ENCODE peak calls at places on chromosome 22, in six cellular contexts. One of them, this sample, is unnamed.

GRCh38 chr22:38437416-38437815 is 17.6 kb downstream of the KCNJ4 start:
- DNase-seq in skeletal muscle cell: no peak
- DNase-seq in aorta: no peak
- DNase-seq in naive thymus-derived CD4-positive, alpha-beta T cell: no peak
- DNase-seq in bronchial epithelial cell: peak
- DNase-seq in endothelial cell of umbilical vein: no peak
- DNase-seq in this sample: no peak

GRCh38 chr22:45200862-45201511 is 37.3 kb downstream of the NUP50 start:
- DNase-seq in skeletal muscle cell: peak
- DNase-seq in aorta: peak
- DNase-seq in naive thymus-derived CD4-positive, alpha-beta T cell: no peak
- DNase-seq in bronchial epithelial cell: peak
- DNase-seq in endothelial cell of umbilical vein: no peak
- DNase-seq in this sample: no peak

GRCh38 chr22:28736296-28737155 is 5.1 kb downstream of the CHEK2 start:
- DNase-seq in skeletal muscle cell: no peak
- DNase-seq in aorta: no peak
- DNase-seq in naive thymus-derived CD4-positive, alpha-beta T cell: no peak
- DNase-seq in bronchial epithelial cell: no peak
- DNase-seq in endothelial cell of umbilical vein: no peak
- DNase-seq in this sample: no peak

GRCh38 chr22:37334859-37335818 is 52.8 kb downstream of the CYTH4 start:
- DNase-seq in skeletal muscle cell: no peak
- DNase-seq in aorta: no peak
- DNase-seq in naive thymus-derived CD4-positive, alpha-beta T cell: no peak
- DNase-seq in bronchial epithelial cell: peak
- DNase-seq in endothelial cell of umbilical vein: no peak
- DNase-seq in this sample: no peak

GRCh38 chr22:38243007-38243775 is 29.6 kb downstream of the TMEM184B start:
- DNase-seq in skeletal muscle cell: peak
- DNase-seq in aorta: no peak
- DNase-seq in naive thymus-derived CD4-positive, alpha-beta T cell: no peak
- DNase-seq in bronchial epithelial cell: peak
- DNase-seq in endothelial cell of umbilical vein: no peak
- DNase-seq in this sample: no peak

GRCh38 chr22:44944891-44945600 is 64.8 kb downstream of the PHF21B start:
- DNase-seq in skeletal muscle cell: no peak
- DNase-seq in aorta: no peak
- DNase-seq in naive thymus-derived CD4-positive, alpha-beta T cell: no peak
- DNase-seq in bronchial epithelial cell: no peak
- DNase-seq in endothelial cell of umbilical vein: no peak
- DNase-seq in this sample: no peak

GRCh38 chr22:45039206-45039605 is 29.4 kb upstream of the PHF21B start:
- DNase-seq in skeletal muscle cell: no peak
- DNase-seq in aorta: no peak
- DNase-seq in naive thymus-derived CD4-positive, alpha-beta T cell: no peak
- DNase-seq in bronchial epithelial cell: no peak
- DNase-seq in endothelial cell of umbilical vein: no peak
- DNase-seq in this sample: no peak

GRCh38 chr22:37480387-37481346 is 5.5 kb downstream of the MFNG start:
- DNase-seq in skeletal muscle cell: no peak
- DNase-seq in aorta: no peak
- DNase-seq in naive thymus-derived CD4-positive, alpha-beta T cell: no peak
- DNase-seq in bronchial epithelial cell: no peak
- DNase-seq in endothelial cell of umbilical vein: no peak
- DNase-seq in this sample: no peak

GRCh38 chr22:44765571-44766285 is 13.4 kb downstream of the ARHGAP8 start:
- DNase-seq in skeletal muscle cell: no peak
- DNase-seq in aorta: no peak
- DNase-seq in naive thymus-derived CD4-positive, alpha-beta T cell: no peak
- DNase-seq in bronchial epithelial cell: no peak
- DNase-seq in endothelial cell of umbilical vein: no peak
- DNase-seq in this sample: no peak

GRCh38 chr22:30305519-30305905 is 16.2 kb upstream of the CASTOR1 start:
- DNase-seq in skeletal muscle cell: no peak
- DNase-seq in aorta: no peak
- DNase-seq in naive thymus-derived CD4-positive, alpha-beta T cell: peak
- DNase-seq in bronchial epithelial cell: no peak
- DNase-seq in endothelial cell of umbilical vein: peak
- DNase-seq in this sample: peak

GRCh38 chr22:23591203-23591791 is 11.2 kb upstream of the IGLL1 start:
- DNase-seq in skeletal muscle cell: peak
- DNase-seq in aorta: peak
- DNase-seq in naive thymus-derived CD4-positive, alpha-beta T cell: peak
- DNase-seq in bronchial epithelial cell: peak
- DNase-seq in endothelial cell of umbilical vein: peak
- DNase-seq in this sample: peak

DNA sequence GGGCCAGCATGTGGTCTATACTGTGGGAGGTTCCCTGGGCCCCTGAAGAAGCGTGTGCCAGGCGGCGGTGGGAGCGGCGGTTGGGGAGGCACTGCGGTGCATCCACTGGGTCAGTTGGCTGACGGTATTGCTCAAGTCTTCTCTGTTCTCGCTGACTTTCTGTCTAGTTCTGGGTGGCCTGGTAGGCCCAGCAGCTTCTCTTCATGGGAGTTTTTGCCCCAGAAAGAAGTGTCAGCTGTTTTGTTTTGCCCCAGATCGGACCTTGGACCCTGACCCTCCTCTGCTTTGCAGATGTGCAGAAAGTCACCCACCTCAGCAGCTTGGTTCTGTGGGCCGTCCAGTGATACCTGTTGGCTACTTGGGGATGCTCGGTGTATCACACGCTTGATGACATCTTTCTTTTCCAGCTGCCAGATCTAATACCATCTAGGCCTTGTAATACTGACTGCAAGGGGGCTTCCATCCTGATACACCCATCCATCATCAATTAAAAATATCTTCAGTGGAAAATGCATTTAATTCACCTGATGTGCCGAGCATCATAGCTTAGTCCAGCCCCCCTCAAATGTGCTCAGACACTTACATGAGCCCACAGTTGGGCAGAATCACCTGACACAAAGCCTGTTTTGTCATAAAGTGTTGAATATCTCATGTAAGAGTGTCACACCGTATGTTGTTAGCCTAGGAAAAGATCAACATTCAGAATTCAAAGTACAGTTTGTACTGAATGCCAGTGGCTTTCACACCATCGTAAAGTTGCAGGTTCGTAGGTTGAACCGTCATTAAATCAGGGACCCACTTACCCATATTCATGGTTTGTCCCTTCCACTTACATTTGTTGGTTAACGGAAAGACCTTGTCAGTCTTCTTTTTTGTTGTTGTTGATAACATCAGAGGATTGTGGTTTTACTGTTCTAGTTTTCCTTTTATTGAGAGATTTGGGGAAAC is 13.9 kb downstream of the ZBED4 start:
- DNase-seq in skeletal muscle cell: no peak
- DNase-seq in aorta: peak
- DNase-seq in naive thymus-derived CD4-positive, alpha-beta T cell: no peak
- DNase-seq in bronchial epithelial cell: no peak
- DNase-seq in endothelial cell of umbilical vein: no peak
- DNase-seq in this sample: peak
- H3K4me3 ChIP-seq in skeletal muscle cell: no peak
- H3K4me3 ChIP-seq in aorta: no peak
- H3K4me3 ChIP-seq in naive thymus-derived CD4-positive, alpha-beta T cell: no peak
- H3K4me3 ChIP-seq in bronchial epithelial cell: no peak
- H3K4me3 ChIP-seq in endothelial cell of umbilical vein: no peak
- H3K4me3 ChIP-seq in this sample: peak

GRCh38 chr22:31969789-31970489 is 25.6 kb downstream of the YWHAH start:
- DNase-seq in skeletal muscle cell: no peak
- DNase-seq in aorta: no peak
- DNase-seq in naive thymus-derived CD4-positive, alpha-beta T cell: peak
- DNase-seq in bronchial epithelial cell: peak
- DNase-seq in endothelial cell of umbilical vein: peak
- DNase-seq in this sample: no peak
- H3K4me3 ChIP-seq in skeletal muscle cell: peak
- H3K4me3 ChIP-seq in aorta: no peak
- H3K4me3 ChIP-seq in naive thymus-derived CD4-positive, alpha-beta T cell: peak
- H3K4me3 ChIP-seq in bronchial epithelial cell: peak
- H3K4me3 ChIP-seq in endothelial cell of umbilical vein: peak
- H3K4me3 ChIP-seq in this sample: peak

DNA sequence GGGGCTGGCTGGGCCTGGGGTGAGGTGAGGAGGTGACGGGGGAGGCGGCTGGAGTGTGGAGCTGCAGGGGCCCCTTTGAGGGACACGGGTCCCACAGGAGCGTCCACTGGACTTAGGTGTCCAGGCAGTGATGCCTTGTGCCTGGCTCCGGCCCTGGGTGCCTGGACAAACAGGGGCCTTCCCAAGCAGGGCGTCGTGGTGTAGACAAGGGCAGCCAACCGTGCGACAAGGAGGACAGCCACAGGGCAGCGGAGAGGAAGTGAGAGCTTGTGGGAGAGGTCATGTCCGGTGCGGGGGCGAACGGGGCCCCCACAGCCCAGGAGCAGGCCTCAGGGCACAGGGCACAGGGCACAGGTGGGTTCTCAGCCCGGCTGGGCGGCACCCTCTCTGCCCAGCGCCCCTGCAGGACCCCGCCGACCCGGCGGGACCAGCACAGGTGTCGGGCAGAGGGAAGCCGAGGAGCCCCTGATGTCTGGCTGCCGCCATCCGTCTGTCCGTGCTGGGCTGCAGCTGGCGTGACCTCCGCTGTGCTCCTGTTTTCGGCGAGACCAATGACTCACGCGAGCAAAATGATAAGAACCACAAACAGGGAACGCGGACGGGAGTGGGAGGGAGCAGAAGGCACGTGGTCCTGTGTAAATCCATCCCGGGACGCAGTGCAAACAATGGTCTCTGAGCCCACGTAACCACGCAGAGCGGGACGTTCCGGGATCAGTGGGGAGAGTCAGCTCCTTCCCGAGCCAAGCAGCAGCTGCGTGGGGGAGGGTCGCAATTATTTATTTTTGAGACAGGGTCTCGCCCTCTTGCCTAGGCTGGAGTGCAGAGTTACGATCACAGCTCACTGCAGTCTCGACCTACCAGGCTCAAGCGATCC is 49.1 kb upstream of the A4GALT start:
- DNase-seq in skeletal muscle cell: peak
- DNase-seq in aorta: peak
- DNase-seq in naive thymus-derived CD4-positive, alpha-beta T cell: no peak
- DNase-seq in bronchial epithelial cell: peak
- DNase-seq in endothelial cell of umbilical vein: peak
- DNase-seq in this sample: no peak
- H3K4me3 ChIP-seq in skeletal muscle cell: no peak
- H3K4me3 ChIP-seq in aorta: no peak
- H3K4me3 ChIP-seq in naive thymus-derived CD4-positive, alpha-beta T cell: no peak
- H3K4me3 ChIP-seq in bronchial epithelial cell: no peak
- H3K4me3 ChIP-seq in endothelial cell of umbilical vein: no peak
- H3K4me3 ChIP-seq in this sample: no peak

GRCh38 chr22:35938226-35938625 is 90.4 kb downstream of the RBFOX2 start:
- DNase-seq in skeletal muscle cell: no peak
- DNase-seq in aorta: no peak
- DNase-seq in naive thymus-derived CD4-positive, alpha-beta T cell: no peak
- DNase-seq in bronchial epithelial cell: no peak
- DNase-seq in endothelial cell of umbilical vein: no peak
- DNase-seq in this sample: no peak

GRCh38 chr22:35944458-35944857 is 84.2 kb downstream of the RBFOX2 start:
- DNase-seq in skeletal muscle cell: no peak
- DNase-seq in aorta: no peak
- DNase-seq in naive thymus-derived CD4-positive, alpha-beta T cell: no peak
- DNase-seq in bronchial epithelial cell: no peak
- DNase-seq in endothelial cell of umbilical vein: no peak
- DNase-seq in this sample: no peak

GRCh38 chr22:35940166-35940565 is 88.5 kb downstream of the RBFOX2 start:
- DNase-seq in skeletal muscle cell: no peak
- DNase-seq in aorta: no peak
- DNase-seq in naive thymus-derived CD4-positive, alpha-beta T cell: no peak
- DNase-seq in bronchial epithelial cell: no peak
- DNase-seq in endothelial cell of umbilical vein: no peak
- DNase-seq in this sample: no peak
- H3K4me3 ChIP-seq in skeletal muscle cell: no peak
- H3K4me3 ChIP-seq in aorta: no peak
- H3K4me3 ChIP-seq in naive thymus-derived CD4-positive, alpha-beta T cell: no peak
- H3K4me3 ChIP-seq in bronchial epithelial cell: no peak
- H3K4me3 ChIP-seq in endothelial cell of umbilical vein: no peak
- H3K4me3 ChIP-seq in this sample: no peak

This sample was measured in Jurkat, Clone E6-1.